ENCODE peak calls at places on chromosome 11, in four cellular contexts. C is tibial artery, I is cardiac muscle cell, T is tibial nerve. O is an unnamed sample.

GRCh38 chr11:80165763-80166162 is 724.9 kb upstream of the TENM4 start:
- DNase-seq in I (no peak), T (no peak), C (no peak), O (no peak)

GRCh38 chr11:57353024-57353423 is 14.9 kb downstream of the P2RX3 start:
- DNase-seq in C (no peak), I (no peak), T (no peak), O (no peak)

GRCh38 chr11:44356351-44356750 is 46.4 kb upstream of the ALX4 start:
- DNase-seq in I (no peak), C (no peak), T (no peak), O (no peak)

GRCh38 chr11:17986007-17986710 is 26.7 kb downstream of the SERGEF start:
- DNase-seq in T (no peak), C (peak), I (peak), O (no peak)

GRCh38 chr11:29629281-29629680 is 387.5 kb downstream of the KCNA4 start:
- DNase-seq in I (peak), T (no peak), C (no peak), O (no peak)

GRCh38 chr11:46363031-46363407 is 15.8 kb downstream of the DGKZ start:
- DNase-seq in C (peak), T (no peak), I (peak), O (no peak)

GRCh38 chr11:131483453-131483852 is 113.0 kb downstream of the NTM start:
- DNase-seq in I (no peak), C (no peak), T (no peak), O (no peak)

GRCh38 chr11:67057410-67057757 is 737 bp downstream of the RHOD start:
- DNase-seq in C (peak), T (no peak), I (no peak), O (no peak)

GRCh38 chr11:70876685-70877084 is 375.7 kb downstream of the SHANK2 start:
- DNase-seq in T (no peak), C (no peak), I (no peak), O (no peak)

GRCh38 chr11:130413383-130414106 is 14.9 kb downstream of the ADAMTS8 start:
- DNase-seq in I (peak), C (no peak), T (no peak), O (no peak)

GRCh38 chr11:75558939-75559843 is 2.9 kb upstream of the SERPINH1 start:
- DNase-seq in C (peak), T (no peak), I (peak), O (no peak)

GRCh38 chr11:20873054-20873453 is 203.7 kb downstream of the NELL1 start:
- DNase-seq in C (no peak), I (peak), T (no peak), O (no peak)

GRCh38 chr11:5891216-5891800 is 1.7 kb upstream of the OR52E5 start:
- DNase-seq in I (peak), T (no peak), C (no peak), O (no peak)

GRCh38 chr11:128497057-128497957 is 90.1 kb downstream of the ETS1 start:
- DNase-seq in T (no peak), I (peak), C (peak), O (no peak)

DNA sequence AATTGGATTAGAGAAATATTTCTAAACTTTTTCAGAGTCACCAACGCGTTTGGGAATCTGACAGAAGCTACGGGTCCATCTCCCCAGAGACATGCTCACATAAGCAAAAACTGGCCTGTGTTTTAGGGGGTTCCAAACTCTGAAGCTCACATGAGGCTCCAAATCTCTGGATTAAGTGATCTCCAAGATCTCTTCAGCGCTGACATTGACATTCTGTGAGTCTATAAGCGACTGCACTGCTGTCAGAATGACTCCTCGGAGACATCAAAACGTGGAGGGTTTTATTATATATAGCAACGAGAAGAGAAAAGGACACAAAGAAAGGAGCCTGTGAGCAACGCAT is 642 bp upstream of the SIK2 start:
- DNase-seq in T (no peak), I (no peak), C (no peak), O (no peak)
- H3K27ac ChIP-seq in T (peak), I (no peak), C (peak), O (peak)

DNA sequence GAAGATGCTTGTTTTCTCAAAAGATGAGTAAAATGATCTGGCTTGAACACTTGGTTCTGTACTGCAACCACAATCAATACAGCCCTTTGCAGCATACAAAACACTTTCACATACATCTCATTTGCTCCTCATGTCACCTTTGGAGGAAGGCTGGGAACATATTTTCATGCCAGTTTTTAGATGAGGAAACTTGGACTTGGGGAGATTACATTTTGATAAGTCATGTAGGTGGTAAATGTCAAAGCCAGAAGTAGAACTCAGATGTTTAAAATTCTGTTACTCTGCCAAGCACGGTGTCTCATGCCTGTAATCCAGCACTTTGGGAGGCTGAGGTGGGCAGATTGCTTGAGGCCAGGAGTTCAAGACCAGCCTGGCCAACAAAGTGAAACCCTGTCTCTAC is 121.8 kb downstream of the MICAL2 start:
- DNase-seq in T (no peak), I (no peak), C (no peak), O (no peak)
- H3K27ac ChIP-seq in T (no peak), I (no peak), C (peak), O (no peak)

DNA sequence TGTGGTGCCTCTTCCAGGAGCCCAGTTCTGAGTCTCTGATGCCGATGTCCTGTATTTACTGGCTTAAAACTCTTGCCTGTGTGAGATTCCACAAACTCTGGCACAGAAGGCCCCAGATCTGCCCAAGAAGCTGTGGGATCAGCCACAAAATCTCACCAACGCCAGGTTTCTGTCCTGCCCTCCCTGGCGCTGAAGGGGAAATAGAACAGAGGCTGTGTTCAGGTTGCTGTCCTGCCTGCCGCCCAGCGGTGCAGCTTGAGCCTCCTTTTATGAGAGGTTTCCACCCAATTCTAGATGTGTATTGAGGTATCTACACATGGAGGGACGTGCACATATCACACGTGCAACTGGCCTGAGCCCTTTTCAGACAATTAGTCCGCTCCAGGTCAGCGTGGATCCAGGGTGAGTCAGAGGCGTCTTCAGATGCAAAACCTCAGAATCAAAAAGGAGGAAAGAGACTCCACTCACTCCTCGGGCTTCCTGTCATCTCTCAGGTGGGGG is 2.2 kb downstream of the TMEM80 start:
- DNase-seq in I (no peak), C (no peak), T (no peak), O (no peak)
- H3K27ac ChIP-seq in I (no peak), C (peak), T (peak), O (no peak)

DNA sequence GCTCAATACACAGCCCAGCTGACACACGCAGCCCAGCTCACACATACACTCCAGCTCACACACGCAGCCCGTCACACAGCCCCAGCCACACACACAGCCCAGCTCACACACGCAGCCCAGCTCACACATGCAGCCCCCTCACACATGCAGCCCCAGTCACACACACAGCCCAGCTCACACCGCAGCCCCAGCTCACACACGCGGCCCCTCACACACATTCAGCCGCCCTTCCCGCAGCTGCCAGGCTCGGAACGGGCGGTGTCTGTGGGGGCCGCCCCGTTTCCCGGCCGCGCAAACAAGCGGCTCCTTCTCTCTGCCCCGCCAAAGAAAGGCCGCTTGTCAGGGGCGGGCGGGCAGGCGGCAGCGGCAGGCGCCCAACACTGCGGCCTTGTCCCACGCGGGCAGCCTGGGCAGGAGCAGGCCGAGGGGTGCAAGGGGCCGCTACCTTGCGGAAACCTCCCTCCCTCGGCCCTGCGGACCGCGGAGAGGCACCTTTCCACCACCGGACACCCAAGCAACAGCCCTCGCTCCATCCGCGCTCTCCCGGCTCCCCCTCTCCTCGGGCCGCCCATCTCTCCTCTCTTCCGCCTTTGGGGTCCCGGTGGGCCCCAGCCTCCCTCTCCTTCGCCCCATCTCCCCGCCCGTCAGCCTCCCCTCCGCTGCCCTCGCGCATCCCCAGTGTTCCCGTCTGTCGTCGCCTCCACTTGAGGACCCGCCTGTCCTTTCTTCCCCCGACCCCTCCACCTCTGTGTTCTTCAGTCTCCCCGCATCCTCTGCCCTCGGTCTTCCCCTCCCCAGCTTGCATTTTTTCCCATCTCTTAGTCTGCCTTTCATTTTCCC is 2.2 kb downstream of the PHLDB1 start:
- DNase-seq in C (no peak), T (no peak), I (peak), O (no peak)
- H3K27ac ChIP-seq in C (peak), T (peak), I (no peak), O (peak)

GRCh38 chr11:32400196-32400595 is 35.1 kb downstream of the WT1 start:
- DNase-seq in T (no peak), C (no peak), I (peak), O (peak)
- H3K27ac ChIP-seq in T (no peak), C (no peak), I (no peak), O (peak)

GRCh38 chr11:69079891-69080290 is 31.2 kb downstream of the TPCN2 start:
- DNase-seq in T (no peak), I (no peak), C (no peak), O (no peak)
- H3K27ac ChIP-seq in T (no peak), I (peak), C (peak), O (no peak)

DNA sequence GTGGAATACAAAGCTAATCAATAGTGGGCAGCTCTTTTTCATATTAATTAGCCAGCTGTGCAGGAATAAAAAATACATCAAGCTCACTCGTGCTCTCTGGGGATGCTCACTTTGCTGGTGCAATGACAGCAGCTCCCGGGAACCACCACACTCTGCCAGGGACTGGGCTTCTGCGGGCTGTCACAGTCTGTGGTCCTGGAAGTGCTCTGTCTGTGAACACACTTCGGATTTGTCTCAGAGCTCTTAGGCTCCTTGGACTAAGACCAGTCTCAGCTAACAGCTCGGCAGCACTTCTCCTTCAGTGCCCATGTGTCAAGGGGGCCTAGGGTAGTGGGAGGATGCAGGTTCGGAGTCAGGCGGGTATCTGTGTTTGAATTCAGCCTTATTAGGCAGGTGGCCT is 393.5 kb downstream of the TENM4 start:
- DNase-seq in T (no peak), C (no peak), I (no peak), O (no peak)
- H3K27ac ChIP-seq in T (no peak), C (no peak), I (no peak), O (no peak)

DNA sequence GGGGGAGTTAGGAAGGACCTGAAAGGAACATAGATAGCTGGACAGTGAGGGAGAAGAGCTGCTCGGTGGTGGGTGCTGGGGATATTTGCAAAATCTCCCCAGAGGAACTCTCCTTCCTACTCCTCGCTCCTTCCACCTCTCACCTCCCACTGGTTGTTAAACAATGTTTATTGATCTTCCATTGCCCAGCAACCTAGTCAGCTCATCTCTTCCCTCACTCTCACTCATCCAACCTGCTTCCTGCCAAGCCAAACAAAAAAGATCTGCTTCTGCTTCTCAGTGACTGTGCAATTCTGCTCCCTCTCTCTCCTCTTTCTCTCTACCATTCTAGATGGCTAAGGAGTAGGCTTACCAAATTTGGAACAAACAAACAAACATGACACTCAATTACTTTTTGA is 115.0 kb downstream of the SLC1A2 start:
- DNase-seq in T (no peak), I (peak), C (no peak), O (no peak)
- H3K27ac ChIP-seq in T (peak), I (no peak), C (peak), O (peak)

O was measured in caudate nucleus.